ENCODE peak calls at places on chromosomes 5 and 9, in six cellular contexts. One of them, this sample, is unnamed.

GRCh38 chr5:180085837-180086236 is 14.3 kb upstream of the RNF130 start:
- DNase-seq in GM12878: no peak
- DNase-seq in HepG2: no peak
- DNase-seq in GM12891: no peak
- DNase-seq in K562: no peak
- DNase-seq in H1: no peak
- DNase-seq in this sample: no peak

GRCh38 chr9:133532937-133533668 is 1.4 kb upstream of the ADAMTSL2 start:
- DNase-seq in GM12878: peak
- DNase-seq in HepG2: peak
- DNase-seq in GM12891: peak
- DNase-seq in K562: peak
- DNase-seq in H1: peak
- DNase-seq in this sample: peak

GRCh38 chr5:98975223-98975622 is 46.4 kb upstream of the CHD1 start:
- DNase-seq in GM12878: no peak
- DNase-seq in HepG2: no peak
- DNase-seq in GM12891: no peak
- DNase-seq in K562: no peak
- DNase-seq in H1: no peak
- DNase-seq in this sample: no peak

GRCh38 chr9:5263568-5264218 is 32.5 kb downstream of the INSL4 start:
- DNase-seq in GM12878: no peak
- DNase-seq in HepG2: peak
- DNase-seq in GM12891: no peak
- DNase-seq in K562: no peak
- DNase-seq in H1: no peak
- DNase-seq in this sample: no peak

GRCh38 chr5:138696501-138696900 is 56.7 kb upstream of the CTNNA1 start:
- DNase-seq in GM12878: no peak
- DNase-seq in HepG2: no peak
- DNase-seq in GM12891: no peak
- DNase-seq in K562: no peak
- DNase-seq in H1: no peak
- DNase-seq in this sample: no peak

GRCh38 chr5:159018855-159019254 is 80.9 kb downstream of the EBF1 start:
- DNase-seq in GM12878: no peak
- DNase-seq in HepG2: no peak
- DNase-seq in GM12891: no peak
- DNase-seq in K562: no peak
- DNase-seq in H1: no peak
- DNase-seq in this sample: no peak

GRCh38 chr5:111453747-111454146 is 58.6 kb downstream of the STARD4 start:
- DNase-seq in GM12878: no peak
- DNase-seq in HepG2: no peak
- DNase-seq in GM12891: no peak
- DNase-seq in K562: no peak
- DNase-seq in H1: no peak
- DNase-seq in this sample: no peak

GRCh38 chr9:95509851-95510529 is 6.8 kb downstream of the PTCH1 start:
- DNase-seq in GM12878: no peak
- DNase-seq in HepG2: no peak
- DNase-seq in GM12891: no peak
- DNase-seq in K562: no peak
- DNase-seq in H1: no peak
- DNase-seq in this sample: no peak

GRCh38 chr9:124812401-124813016 is 35.6 kb downstream of the OLFML2A start:
- DNase-seq in GM12878: no peak
- DNase-seq in HepG2: peak
- DNase-seq in GM12891: no peak
- DNase-seq in K562: peak
- DNase-seq in H1: no peak
- DNase-seq in this sample: no peak

GRCh38 chr9:83239787-83240186 is 176.8 kb upstream of the RASEF start:
- DNase-seq in GM12878: no peak
- DNase-seq in HepG2: no peak
- DNase-seq in GM12891: no peak
- DNase-seq in K562: no peak
- DNase-seq in H1: no peak
- DNase-seq in this sample: no peak

GRCh38 chr5:83015676-83016075 is 61.5 kb downstream of the TMEM167A start:
- DNase-seq in GM12878: no peak
- DNase-seq in HepG2: no peak
- DNase-seq in GM12891: no peak
- DNase-seq in K562: no peak
- DNase-seq in H1: no peak
- DNase-seq in this sample: no peak

GRCh38 chr5:147517383-147517782 is 7.5 kb upstream of the DPYSL3 start:
- DNase-seq in GM12878: no peak
- DNase-seq in HepG2: no peak
- DNase-seq in GM12891: no peak
- DNase-seq in K562: no peak
- DNase-seq in H1: no peak
- DNase-seq in this sample: no peak

DNA sequence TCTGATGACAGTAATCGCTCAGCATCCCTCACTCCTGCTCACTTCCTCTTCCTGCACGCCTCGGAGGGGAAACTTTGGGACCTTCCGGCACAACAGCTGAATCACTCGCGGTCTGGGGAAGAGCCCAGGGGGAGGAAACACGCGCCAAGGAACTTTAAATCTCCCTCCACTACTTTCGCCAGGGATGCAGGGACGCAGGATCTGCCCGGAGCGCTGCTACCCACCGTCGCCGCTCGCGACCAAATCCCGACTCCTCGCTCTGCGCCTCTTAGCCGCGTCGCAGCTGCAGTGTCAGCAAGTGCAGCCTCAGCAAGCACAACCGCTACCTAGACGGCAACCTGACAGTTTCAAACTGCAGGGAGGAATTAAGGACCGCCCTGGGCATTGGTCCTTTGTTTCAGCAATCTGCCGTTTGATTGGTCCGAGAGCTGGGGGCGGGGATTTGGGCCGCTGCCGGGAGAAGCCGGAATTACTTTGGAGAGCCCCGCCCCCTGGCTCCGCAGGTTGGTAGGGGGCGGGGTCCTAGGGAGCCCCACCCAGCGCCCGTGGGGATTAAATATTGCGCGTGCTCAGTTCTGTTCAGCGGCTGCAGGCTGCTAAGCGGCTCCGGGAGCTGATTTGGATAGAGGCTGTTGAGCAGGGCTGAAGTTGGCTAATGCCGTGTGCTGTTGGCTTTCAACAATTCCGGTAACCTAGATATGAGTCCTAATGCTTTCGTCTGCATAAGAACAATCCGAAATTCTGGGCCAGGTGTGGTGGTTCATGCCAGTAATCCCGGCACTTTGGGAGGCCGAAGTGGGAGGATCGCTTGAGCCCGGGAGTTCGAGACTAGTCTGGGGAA is at the start of gene POC5:
- DNase-seq in GM12878: peak
- DNase-seq in HepG2: peak
- DNase-seq in GM12891: peak
- DNase-seq in K562: peak
- DNase-seq in H1: peak
- DNase-seq in this sample: peak
- TF ChIP-seq POLR2A in GM12878: peak
- TF ChIP-seq POLR2A in HepG2: peak
- TF ChIP-seq POLR2A in GM12891: peak
- TF ChIP-seq POLR2A in K562: peak
- TF ChIP-seq POLR2A in H1: peak
- TF ChIP-seq POLR2A in this sample: peak

GRCh38 chr9:112065781-112066606 is 109.1 kb downstream of the SUSD1 start:
- DNase-seq in GM12878: no peak
- DNase-seq in HepG2: no peak
- DNase-seq in GM12891: no peak
- DNase-seq in K562: no peak
- DNase-seq in H1: no peak
- DNase-seq in this sample: no peak
- TF ChIP-seq POLR2AphosphoS5 in GM12878: no peak
- TF ChIP-seq POLR2AphosphoS5 in HepG2: no peak
- TF ChIP-seq POLR2AphosphoS5 in GM12891: no peak
- TF ChIP-seq POLR2AphosphoS5 in K562: no peak
- TF ChIP-seq POLR2AphosphoS5 in H1: no peak
- TF ChIP-seq POLR2AphosphoS5 in this sample: no peak

GRCh38 chr5:54942064-54942778 is 43.2 kb downstream of the ESM1 start:
- DNase-seq in GM12878: no peak
- DNase-seq in HepG2: no peak
- DNase-seq in GM12891: no peak
- DNase-seq in K562: no peak
- DNase-seq in H1: no peak
- DNase-seq in this sample: no peak

GRCh38 chr5:54946306-54946705 is 39.1 kb downstream of the ESM1 start:
- DNase-seq in GM12878: no peak
- DNase-seq in HepG2: no peak
- DNase-seq in GM12891: no peak
- DNase-seq in K562: no peak
- DNase-seq in H1: no peak
- DNase-seq in this sample: no peak

GRCh38 chr5:54947187-54947586 is 38.2 kb downstream of the ESM1 start:
- DNase-seq in GM12878: no peak
- DNase-seq in HepG2: no peak
- DNase-seq in GM12891: no peak
- DNase-seq in K562: no peak
- DNase-seq in H1: no peak
- DNase-seq in this sample: no peak

GRCh38 chr5:54944364-54944763 is 41.0 kb downstream of the ESM1 start:
- DNase-seq in GM12878: no peak
- DNase-seq in HepG2: no peak
- DNase-seq in GM12891: peak
- DNase-seq in K562: peak
- DNase-seq in H1: no peak
- DNase-seq in this sample: no peak
- TF ChIP-seq TAF1 in GM12878: no peak
- TF ChIP-seq TAF1 in HepG2: no peak
- TF ChIP-seq TAF1 in GM12891: no peak
- TF ChIP-seq TAF1 in K562: no peak
- TF ChIP-seq TAF1 in H1: no peak
- TF ChIP-seq TAF1 in this sample: no peak

GRCh38 chr5:54831233-54831632 is 154.2 kb downstream of the ESM1 start:
- DNase-seq in GM12878: no peak
- DNase-seq in HepG2: no peak
- DNase-seq in GM12891: no peak
- DNase-seq in K562: no peak
- DNase-seq in H1: no peak
- DNase-seq in this sample: no peak

GRCh38 chr5:54835642-54836041 is 149.8 kb downstream of the ESM1 start:
- DNase-seq in GM12878: no peak
- DNase-seq in HepG2: no peak
- DNase-seq in GM12891: no peak
- DNase-seq in K562: no peak
- DNase-seq in H1: no peak
- DNase-seq in this sample: no peak

GRCh38 chr5:54832066-54832465 is 153.3 kb downstream of the ESM1 start:
- DNase-seq in GM12878: no peak
- DNase-seq in HepG2: no peak
- DNase-seq in GM12891: no peak
- DNase-seq in K562: no peak
- DNase-seq in H1: no peak
- DNase-seq in this sample: no peak

GRCh38 chr5:54834121-54834842 is 151.1 kb downstream of the ESM1 start:
- DNase-seq in GM12878: no peak
- DNase-seq in HepG2: no peak
- DNase-seq in GM12891: no peak
- DNase-seq in K562: no peak
- DNase-seq in H1: no peak
- DNase-seq in this sample: no peak

GRCh38 chr5:54832846-54833245 is 152.5 kb downstream of the ESM1 start:
- DNase-seq in GM12878: no peak
- DNase-seq in HepG2: no peak
- DNase-seq in GM12891: no peak
- DNase-seq in K562: no peak
- DNase-seq in H1: no peak
- DNase-seq in this sample: no peak
- TF ChIP-seq POLR2A in GM12878: no peak
- TF ChIP-seq POLR2A in HepG2: no peak
- TF ChIP-seq POLR2A in GM12891: no peak
- TF ChIP-seq POLR2A in K562: no peak
- TF ChIP-seq POLR2A in H1: no peak
- TF ChIP-seq POLR2A in this sample: no peak

GRCh38 chr9:123338710-123339665 is 17.0 kb upstream of the CRB2 start:
- DNase-seq in GM12878: peak
- DNase-seq in HepG2: no peak
- DNase-seq in GM12891: no peak
- DNase-seq in K562: peak
- DNase-seq in H1: no peak
- DNase-seq in this sample: no peak
- TF ChIP-seq POLR2AphosphoS5 in GM12878: peak
- TF ChIP-seq POLR2AphosphoS5 in HepG2: no peak
- TF ChIP-seq POLR2AphosphoS5 in GM12891: no peak
- TF ChIP-seq POLR2AphosphoS5 in K562: no peak
- TF ChIP-seq POLR2AphosphoS5 in H1: no peak
- TF ChIP-seq POLR2AphosphoS5 in this sample: peak

GRCh38 chr9:129139993-129140396 is 28.8 kb downstream of the PTPA start:
- DNase-seq in GM12878: peak
- DNase-seq in HepG2: peak
- DNase-seq in GM12891: peak
- DNase-seq in K562: peak
- DNase-seq in H1: no peak
- DNase-seq in this sample: peak

GRCh38 chr9:129140397-129141065 is 29.3 kb downstream of the PTPA start:
- DNase-seq in GM12878: no peak
- DNase-seq in HepG2: peak
- DNase-seq in GM12891: no peak
- DNase-seq in K562: peak
- DNase-seq in H1: peak
- DNase-seq in this sample: no peak

GRCh38 chr9:129142536-129142935 is 31.3 kb downstream of the PTPA start:
- DNase-seq in GM12878: no peak
- DNase-seq in HepG2: no peak
- DNase-seq in GM12891: no peak
- DNase-seq in K562: no peak
- DNase-seq in H1: no peak
- DNase-seq in this sample: no peak

GRCh38 chr9:129142115-129142514 is 30.9 kb downstream of the PTPA start:
- DNase-seq in GM12878: no peak
- DNase-seq in HepG2: no peak
- DNase-seq in GM12891: no peak
- DNase-seq in K562: no peak
- DNase-seq in H1: no peak
- DNase-seq in this sample: no peak

GRCh38 chr9:129141066-129142041 is 30.1 kb downstream of the PTPA start:
- DNase-seq in GM12878: peak
- DNase-seq in HepG2: no peak
- DNase-seq in GM12891: no peak
- DNase-seq in K562: no peak
- DNase-seq in H1: no peak
- DNase-seq in this sample: no peak
- TF ChIP-seq TAF1 in GM12878: no peak
- TF ChIP-seq TAF1 in HepG2: no peak
- TF ChIP-seq TAF1 in GM12891: no peak
- TF ChIP-seq TAF1 in K562: no peak
- TF ChIP-seq TAF1 in H1: no peak
- TF ChIP-seq TAF1 in this sample: no peak